ENCODE peak calls at places on chromosome 9, in ten cellular contexts. J, L, B, C, U, Q, A, E, H and Z are unnamed samples. For H3K36me3, the result is how much of the 10 kb centered on the place peaks cover.

GRCh38 chr9:95896580-95896979 is 21.1 kb downstream of the ERCC6L2 start:
- DNase-seq in J (no peak), Q (no peak), U (no peak), B (no peak), A (no peak), E (no peak), C (no peak), H (no peak), L (no peak), Z (no peak)

GRCh38 chr9:2473691-2474090 is 147.9 kb upstream of the VLDLR start:
- DNase-seq in H (no peak), U (no peak), E (no peak), C (no peak), L (no peak), Q (no peak), A (no peak), J (no peak), B (no peak), Z (no peak)

GRCh38 chr9:95107001-95107749 is 210.3 kb downstream of the FANCC start:
- DNase-seq in J (no peak), H (no peak), E (no peak), C (peak), Q (no peak), B (no peak), L (no peak), U (no peak), A (no peak), Z (no peak)

GRCh38 chr9:20321683-20322082 is 300.6 kb downstream of the MLLT3 start:
- DNase-seq in J (peak), B (peak), U (no peak), C (no peak), Q (no peak), E (no peak), H (no peak), L (no peak), A (no peak), Z (no peak)

GRCh38 chr9:135251996-135252760 is 164.7 kb downstream of the OLFM1 start:
- DNase-seq in B (no peak), E (peak), H (no peak), A (no peak), C (no peak), Q (peak), L (no peak), J (no peak), U (no peak), Z (no peak)

GRCh38 chr9:136828474-136829140 is 13.7 kb upstream of the AJM1 start:
- DNase-seq in C (no peak), A (no peak), H (no peak), L (no peak), B (no peak), J (no peak), U (no peak), Q (no peak), E (no peak), Z (no peak)

GRCh38 chr9:6925841-6926240 is 168.1 kb downstream of the KDM4C start:
- DNase-seq in H (no peak), U (no peak), C (no peak), L (peak), Q (no peak), E (no peak), A (no peak), B (no peak), J (no peak), Z (peak)

GRCh38 chr9:37676411-37676830 is 25.7 kb downstream of the FRMPD1 start:
- DNase-seq in H (no peak), B (no peak), L (peak), A (no peak), Q (peak), E (no peak), U (no peak), C (no peak), J (no peak), Z (peak)

GRCh38 chr9:2492161-2492560 is 129.4 kb upstream of the VLDLR start:
- DNase-seq in E (no peak), U (no peak), A (no peak), J (no peak), Q (no peak), H (no peak), L (no peak), B (no peak), C (no peak), Z (no peak)

GRCh38 chr9:131815971-131816873 is 76.3 kb upstream of the RAPGEF1 start:
- DNase-seq in C (no peak), Q (no peak), A (no peak), L (no peak), J (no peak), E (no peak), H (no peak), B (no peak), U (no peak), Z (no peak)

GRCh38 chr9:99018653-99019052 is 74.9 kb downstream of the COL15A1 start:
- DNase-seq in U (no peak), B (no peak), A (no peak), L (no peak), E (no peak), H (no peak), Q (no peak), C (no peak), J (no peak), Z (no peak)

GRCh38 chr9:99023229-99023628 is 79.5 kb downstream of the COL15A1 start:
- DNase-seq in J (no peak), U (no peak), E (no peak), Q (no peak), A (no peak), B (no peak), L (no peak), H (no peak), C (no peak), Z (no peak)

GRCh38 chr9:99021512-99021911 is 77.8 kb downstream of the COL15A1 start:
- DNase-seq in C (no peak), L (no peak), A (no peak), J (no peak), E (no peak), U (no peak), Q (no peak), B (no peak), H (no peak), Z (no peak)

GRCh38 chr9:99019523-99020331 is 76.0 kb downstream of the COL15A1 start:
- DNase-seq in Q (no peak), H (no peak), C (peak), J (no peak), A (no peak), B (no peak), U (no peak), L (no peak), E (no peak), Z (no peak)

DNA sequence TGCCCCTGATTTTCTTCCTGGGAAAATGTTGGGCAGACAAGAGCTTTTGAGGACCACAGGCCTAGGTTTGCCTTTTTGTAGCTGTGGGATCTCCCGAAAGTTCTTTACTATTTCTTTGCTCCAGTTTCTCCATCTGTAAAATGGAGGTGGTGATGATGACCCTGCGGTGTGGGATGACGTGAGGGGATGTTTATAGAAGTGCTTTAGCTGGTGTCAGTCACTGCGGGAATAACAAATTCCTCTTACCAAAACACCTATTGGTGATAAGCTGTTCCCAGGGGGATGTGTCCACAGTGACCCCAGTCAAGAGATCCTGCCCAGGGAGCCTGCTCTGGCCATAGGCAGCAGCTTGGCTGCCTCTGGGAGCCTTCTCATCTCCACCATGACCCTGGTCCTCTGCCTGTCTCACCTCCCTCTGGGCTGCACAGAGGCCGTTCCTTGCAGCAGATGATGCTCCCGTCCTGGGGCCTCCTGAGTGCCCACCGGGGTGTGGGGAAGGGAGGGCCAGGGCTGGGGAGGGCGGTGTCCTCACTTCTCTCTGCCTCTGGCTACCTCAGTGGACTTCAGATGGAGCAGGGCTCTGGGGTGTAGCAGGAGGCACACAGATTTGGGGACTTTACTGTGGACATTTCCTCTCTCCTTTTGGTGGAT is 77.2 kb downstream of the COL15A1 start:
- DNase-seq in C (no peak), H (no peak), J (no peak), Q (no peak), E (no peak), B (no peak), L (no peak), A (no peak), U (no peak), Z (no peak)
- H3K36me3 ChIP-seq in C (under half), H (under half), J (under half), Q (under half), E (under half), B (under half), L (under half), A (under half), U (under half), Z (under half)

GRCh38 chr9:80932947-80933346 is 756.4 kb downstream of the TLE1 start:
- DNase-seq in E (no peak), C (no peak), L (no peak), B (no peak), J (no peak), A (no peak), H (no peak), U (no peak), Q (no peak), Z (no peak)
- H3K4me3 ChIP-seq in E (no peak), C (no peak), L (no peak), B (no peak), J (no peak), A (no peak), H (no peak), U (no peak), Q (no peak), Z (no peak)

GRCh38 chr9:132903574-132904495 is 25.1 kb downstream of the SPACA9 start:
- DNase-seq in A (no peak), C (no peak), J (no peak), U (no peak), B (no peak), E (no peak), L (no peak), Q (no peak), H (peak), Z (no peak)
- H3K36me3 ChIP-seq in A (under half), C (under half), J (under half), U (under half), B (half or more), E (under half), L (under half), Q (under half), H (half or more), Z (half or more)

GRCh38 chr9:34490760-34491159 is 32.0 kb downstream of the ENHO start:
- DNase-seq in U (no peak), E (no peak), J (no peak), C (no peak), B (no peak), L (no peak), H (no peak), A (no peak), Q (no peak), Z (no peak)
- H3K4me3 ChIP-seq in U (no peak), E (no peak), J (no peak), C (no peak), B (no peak), L (no peak), H (no peak), A (no peak), Q (no peak), Z (no peak)

DNA sequence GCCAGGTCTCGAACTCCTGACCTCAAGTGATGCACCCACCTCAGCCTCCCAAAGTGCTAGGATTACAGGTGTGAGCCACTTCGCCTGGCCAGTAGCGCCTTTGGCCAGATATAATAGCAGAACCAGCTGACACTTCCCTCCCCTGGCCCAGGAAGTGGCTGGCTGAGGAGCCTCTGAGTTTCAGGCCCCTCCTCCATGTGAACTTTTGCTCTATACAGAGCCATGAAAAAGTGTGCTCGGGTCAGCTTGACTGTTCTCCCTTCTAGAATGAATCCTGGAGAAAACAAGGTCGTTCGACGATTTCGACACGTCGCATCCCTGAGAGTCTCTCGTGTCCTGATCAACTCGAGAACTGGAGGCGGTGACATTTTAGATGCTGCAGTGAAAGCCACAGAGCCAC is 8.6 kb upstream of the ZDHHC12 start:
- DNase-seq in B (no peak), J (no peak), C (no peak), E (no peak), A (no peak), L (no peak), H (no peak), U (no peak), Q (no peak), Z (no peak)
- H3K36me3 ChIP-seq in B (half or more), J (under half), C (under half), E (under half), A (under half), L (under half), H (under half), U (under half), Q (under half), Z (under half)

GRCh38 chr9:114397219-114397847 is 9.6 kb upstream of the AKNA start:
- DNase-seq in H (no peak), L (no peak), C (no peak), A (no peak), U (no peak), J (no peak), E (no peak), B (no peak), Q (no peak), Z (peak)

GRCh38 chr9:114397848-114398605 is 10.2 kb upstream of the AKNA start:
- DNase-seq in Q (peak), J (peak), C (peak), U (peak), B (peak), L (peak), H (peak), A (peak), E (peak), Z (peak)

GRCh38 chr9:114395768-114396167 is 8.0 kb upstream of the AKNA start:
- DNase-seq in C (no peak), Q (no peak), E (no peak), J (no peak), H (no peak), A (no peak), B (no peak), U (no peak), L (no peak), Z (no peak)

GRCh38 chr9:114395196-114395595 is 7.4 kb upstream of the AKNA start:
- DNase-seq in Q (no peak), J (no peak), E (no peak), B (no peak), C (no peak), U (no peak), H (no peak), A (no peak), L (no peak), Z (no peak)

DNA sequence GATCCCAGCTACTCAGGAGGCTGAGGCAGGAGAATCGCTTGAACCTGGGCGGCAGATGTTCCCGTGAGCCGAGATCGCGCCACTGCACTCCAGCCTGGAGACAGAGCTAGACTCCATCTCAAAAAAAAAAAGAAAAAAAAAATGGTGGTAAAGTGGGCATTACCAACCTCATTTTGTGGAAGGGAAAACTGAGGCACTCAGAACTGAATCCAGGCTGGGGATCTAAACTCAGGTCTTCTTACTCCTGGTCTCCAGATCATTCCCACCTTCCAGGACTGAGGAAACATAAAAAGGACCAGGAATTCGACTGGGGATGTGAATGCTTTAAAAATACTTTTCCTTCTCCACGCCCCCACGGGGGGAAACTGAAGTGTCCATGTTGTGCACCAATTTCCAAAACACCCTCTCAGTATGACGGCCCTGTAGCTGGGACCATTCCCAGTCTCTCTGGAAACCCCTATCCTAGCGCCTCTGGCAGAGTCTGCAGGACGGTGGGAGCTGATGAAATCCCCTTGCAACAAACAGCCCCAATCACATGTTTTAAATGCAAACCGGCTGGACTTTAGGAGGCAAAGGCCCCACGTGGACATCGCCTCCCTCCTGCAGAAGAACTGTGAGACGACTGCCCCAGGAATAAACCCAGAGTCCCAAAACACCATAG is 8.9 kb upstream of the AKNA start:
- DNase-seq in A (no peak), H (no peak), J (no peak), B (no peak), U (no peak), E (no peak), L (peak), C (peak), Q (no peak), Z (no peak)
- H3K4me3 ChIP-seq in A (no peak), H (peak), J (no peak), B (peak), U (peak), E (peak), L (peak), C (no peak), Q (peak), Z (peak)

GRCh38 chr9:93540305-93540704 is 36.1 kb upstream of the PHF2 start:
- DNase-seq in Q (no peak), L (no peak), U (no peak), C (no peak), B (no peak), J (no peak), E (no peak), H (no peak), A (no peak), Z (no peak)
- H3K36me3 ChIP-seq in Q (under half), L (under half), U (under half), C (under half), B (half or more), J (under half), E (under half), H (half or more), A (under half), Z (under half)

GRCh38 chr9:18973348-18973747 is 59.7 kb downstream of the SAXO1 start:
- DNase-seq in A (no peak), L (no peak), B (no peak), Q (no peak), E (no peak), H (no peak), U (no peak), C (no peak), J (no peak), Z (no peak)

GRCh38 chr9:18980124-18980660 is 52.8 kb downstream of the SAXO1 start:
- DNase-seq in H (no peak), U (no peak), Q (no peak), B (no peak), J (no peak), A (no peak), L (no peak), C (no peak), E (no peak), Z (no peak)

GRCh38 chr9:18978188-18978587 is 54.8 kb downstream of the SAXO1 start:
- DNase-seq in C (no peak), J (no peak), U (no peak), H (no peak), B (no peak), Q (no peak), E (no peak), L (no peak), A (no peak), Z (no peak)

GRCh38 chr9:18979367-18979766 is 53.6 kb downstream of the SAXO1 start:
- DNase-seq in L (no peak), A (no peak), J (no peak), B (no peak), H (no peak), E (no peak), C (peak), Q (no peak), U (no peak), Z (no peak)

DNA sequence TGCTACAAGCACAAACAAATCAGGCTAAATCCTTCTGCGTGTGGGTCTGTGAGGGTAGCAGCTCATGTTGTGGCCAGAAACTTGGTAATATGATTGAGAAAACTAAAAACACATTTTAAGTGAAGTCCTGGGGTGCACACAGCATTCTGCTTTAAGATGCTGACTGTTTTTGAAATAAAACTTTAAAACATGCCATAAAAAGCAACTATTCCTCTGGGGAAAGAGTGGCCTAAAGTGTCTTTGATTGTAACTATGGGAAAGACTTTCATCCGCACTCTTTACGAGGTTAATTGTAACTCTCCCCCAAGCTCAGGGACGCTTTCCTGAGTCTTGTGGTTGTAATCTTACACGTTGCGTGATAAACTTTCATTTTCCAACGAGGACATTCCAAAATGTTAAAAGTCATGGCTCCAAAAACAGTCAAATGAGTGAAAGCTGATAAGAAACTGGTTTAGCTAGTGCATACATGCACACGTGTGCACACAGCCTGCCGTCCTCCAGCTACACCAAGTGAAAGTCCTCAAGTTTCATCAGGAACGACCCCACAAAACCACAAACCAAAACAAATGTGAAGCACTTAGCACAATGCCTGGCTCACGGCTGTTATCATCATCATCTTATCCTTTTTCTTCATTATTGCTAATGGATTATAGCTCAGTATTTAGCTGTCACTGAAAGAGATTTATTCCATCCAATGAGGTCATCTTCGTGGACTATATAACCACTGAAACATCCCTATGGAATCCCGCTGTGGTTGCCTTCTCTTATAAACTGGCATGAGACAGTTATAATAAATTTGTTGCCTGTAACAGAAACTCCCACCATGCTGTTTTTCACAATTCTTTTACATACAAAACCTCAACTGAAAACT is 56.4 kb downstream of the SAXO1 start:
- DNase-seq in E (no peak), J (no peak), L (no peak), C (peak), A (no peak), H (no peak), U (no peak), B (no peak), Q (no peak), Z (no peak)
- H3K4me3 ChIP-seq in E (no peak), J (no peak), L (no peak), C (peak), A (no peak), H (no peak), U (no peak), B (no peak), Q (no peak), Z (no peak)